ENCODE peak calls at places on chromosome 20, in nine cellular contexts. One of them, this sample, is unnamed.

GRCh38 chr20:23205221-23205620 is 119.1 kb upstream of the CD93 start:
- DNase-seq in upper lobe of right lung: no peak
- DNase-seq in left ventricle myocardium inferior: no peak
- DNase-seq in cardiac muscle cell: no peak
- DNase-seq in fibroblast of lung: no peak
- DNase-seq in H1: no peak
- DNase-seq in lung: no peak
- DNase-seq in right lobe of liver: no peak
- DNase-seq in iPS DF 6.9: no peak
- DNase-seq in this sample: peak; percentile 77

GRCh38 chr20:13276945-13277582 is 56.0 kb downstream of the ISM1 start:
- DNase-seq in upper lobe of right lung: no peak
- DNase-seq in left ventricle myocardium inferior: no peak
- DNase-seq in cardiac muscle cell: no peak
- DNase-seq in fibroblast of lung: no peak
- DNase-seq in H1: no peak
- DNase-seq in lung: no peak
- DNase-seq in right lobe of liver: no peak
- DNase-seq in iPS DF 6.9: no peak
- DNase-seq in this sample: no peak

GRCh38 chr20:16711859-16712258 is 18.0 kb upstream of the SNRPB2 start:
- DNase-seq in upper lobe of right lung: no peak
- DNase-seq in left ventricle myocardium inferior: no peak
- DNase-seq in cardiac muscle cell: peak; percentile 7
- DNase-seq in fibroblast of lung: no peak
- DNase-seq in H1: no peak
- DNase-seq in lung: no peak
- DNase-seq in right lobe of liver: no peak
- DNase-seq in iPS DF 6.9: no peak
- DNase-seq in this sample: no peak

GRCh38 chr20:25220021-25220730 is 24.7 kb downstream of the ENTPD6 start:
- DNase-seq in upper lobe of right lung: no peak
- DNase-seq in left ventricle myocardium inferior: no peak
- DNase-seq in cardiac muscle cell: peak; percentile 13
- DNase-seq in fibroblast of lung: no peak
- DNase-seq in H1: no peak
- DNase-seq in lung: no peak
- DNase-seq in right lobe of liver: no peak
- DNase-seq in iPS DF 6.9: no peak
- DNase-seq in this sample: no peak

GRCh38 chr20:45945678-45946148 is 11.2 kb downstream of the PCIF1 start:
- DNase-seq in upper lobe of right lung: no peak
- DNase-seq in left ventricle myocardium inferior: no peak
- DNase-seq in cardiac muscle cell: no peak
- DNase-seq in fibroblast of lung: no peak
- DNase-seq in H1: no peak
- DNase-seq in lung: no peak
- DNase-seq in right lobe of liver: no peak
- DNase-seq in iPS DF 6.9: no peak
- DNase-seq in this sample: no peak

GRCh38 chr20:37687478-37687805 is 6.4 kb upstream of the CTNNBL1 start:
- DNase-seq in upper lobe of right lung: no peak
- DNase-seq in left ventricle myocardium inferior: no peak
- DNase-seq in cardiac muscle cell: no peak
- DNase-seq in fibroblast of lung: no peak
- DNase-seq in H1: no peak
- DNase-seq in lung: no peak
- DNase-seq in right lobe of liver: no peak
- DNase-seq in iPS DF 6.9: no peak
- DNase-seq in this sample: no peak

GRCh38 chr20:35304956-35305355 is 12.7 kb upstream of the FAM83C start:
- DNase-seq in upper lobe of right lung: peak; percentile 34
- DNase-seq in left ventricle myocardium inferior: no peak
- DNase-seq in cardiac muscle cell: no peak
- DNase-seq in fibroblast of lung: no peak
- DNase-seq in H1: no peak
- DNase-seq in lung: no peak
- DNase-seq in right lobe of liver: no peak
- DNase-seq in iPS DF 6.9: no peak
- DNase-seq in this sample: no peak

GRCh38 chr20:38201356-38201755 is 36.3 kb upstream of the TGM2 start:
- DNase-seq in upper lobe of right lung: peak; percentile 76
- DNase-seq in left ventricle myocardium inferior: no peak
- DNase-seq in cardiac muscle cell: peak; percentile 69
- DNase-seq in fibroblast of lung: peak; percentile 66
- DNase-seq in H1: no peak
- DNase-seq in lung: no peak
- DNase-seq in right lobe of liver: peak; percentile 47
- DNase-seq in iPS DF 6.9: no peak
- DNase-seq in this sample: peak; percentile 57

GRCh38 chr20:19114410-19114809 is 98.0 kb upstream of the SLC24A3 start:
- DNase-seq in upper lobe of right lung: no peak
- DNase-seq in left ventricle myocardium inferior: no peak
- DNase-seq in cardiac muscle cell: no peak
- DNase-seq in fibroblast of lung: no peak
- DNase-seq in H1: no peak
- DNase-seq in lung: no peak
- DNase-seq in right lobe of liver: no peak
- DNase-seq in iPS DF 6.9: no peak
- DNase-seq in this sample: no peak

GRCh38 chr20:41141153-41141815 is 3.9 kb downstream of the PLCG1 start:
- DNase-seq in upper lobe of right lung: peak; percentile 66
- DNase-seq in left ventricle myocardium inferior: peak; percentile 63
- DNase-seq in cardiac muscle cell: peak; percentile 51
- DNase-seq in fibroblast of lung: peak; percentile 72
- DNase-seq in H1: no peak
- DNase-seq in lung: no peak
- DNase-seq in right lobe of liver: no peak
- DNase-seq in iPS DF 6.9: no peak
- DNase-seq in this sample: peak; percentile 75

GRCh38 chr20:61539706-61540360 is 287.8 kb downstream of the CDH4 start:
- DNase-seq in upper lobe of right lung: no peak
- DNase-seq in left ventricle myocardium inferior: no peak
- DNase-seq in cardiac muscle cell: no peak
- DNase-seq in fibroblast of lung: no peak
- DNase-seq in H1: no peak
- DNase-seq in lung: no peak
- DNase-seq in right lobe of liver: no peak
- DNase-seq in iPS DF 6.9: no peak
- DNase-seq in this sample: no peak

GRCh38 chr20:60117040-60117439 is 158.8 kb downstream of the CDH26 start:
- DNase-seq in upper lobe of right lung: no peak
- DNase-seq in left ventricle myocardium inferior: no peak
- DNase-seq in cardiac muscle cell: no peak
- DNase-seq in fibroblast of lung: no peak
- DNase-seq in H1: no peak
- DNase-seq in lung: no peak
- DNase-seq in right lobe of liver: no peak
- DNase-seq in iPS DF 6.9: no peak
- DNase-seq in this sample: no peak

GRCh38 chr20:5674176-5674660 is 76.0 kb upstream of the SHLD1 start:
- DNase-seq in upper lobe of right lung: no peak
- DNase-seq in left ventricle myocardium inferior: no peak
- DNase-seq in cardiac muscle cell: no peak
- DNase-seq in fibroblast of lung: no peak
- DNase-seq in H1: no peak
- DNase-seq in lung: no peak
- DNase-seq in right lobe of liver: no peak
- DNase-seq in iPS DF 6.9: no peak
- DNase-seq in this sample: no peak

GRCh38 chr20:14817121-14817520 is 479.7 kb upstream of the FLRT3 start:
- DNase-seq in upper lobe of right lung: no peak
- DNase-seq in left ventricle myocardium inferior: no peak
- DNase-seq in cardiac muscle cell: no peak
- DNase-seq in fibroblast of lung: peak; percentile 18
- DNase-seq in H1: no peak
- DNase-seq in lung: no peak
- DNase-seq in right lobe of liver: no peak
- DNase-seq in iPS DF 6.9: no peak
- DNase-seq in this sample: no peak

GRCh38 chr20:29873946-29874345 is 1383.5 kb upstream of the DEFB115 start:
- DNase-seq in upper lobe of right lung: peak; percentile 84
- DNase-seq in left ventricle myocardium inferior: peak; percentile 45
- DNase-seq in cardiac muscle cell: peak; percentile 65
- DNase-seq in fibroblast of lung: peak; percentile 51
- DNase-seq in H1: peak; percentile 49
- DNase-seq in lung: no peak
- DNase-seq in right lobe of liver: peak; percentile 67
- DNase-seq in iPS DF 6.9: peak; percentile 22
- DNase-seq in this sample: peak; percentile 81

GRCh38 chr20:40323411-40323810 is 365.6 kb downstream of the MAFB start:
- DNase-seq in upper lobe of right lung: no peak
- DNase-seq in left ventricle myocardium inferior: no peak
- DNase-seq in cardiac muscle cell: no peak
- DNase-seq in fibroblast of lung: no peak
- DNase-seq in H1: no peak
- DNase-seq in lung: no peak
- DNase-seq in right lobe of liver: peak; percentile 29
- DNase-seq in iPS DF 6.9: no peak
- DNase-seq in this sample: no peak

GRCh38 chr20:23117738-23118137 is 31.6 kb upstream of the CD93 start:
- DNase-seq in upper lobe of right lung: peak; percentile 47
- DNase-seq in left ventricle myocardium inferior: no peak
- DNase-seq in cardiac muscle cell: no peak
- DNase-seq in fibroblast of lung: no peak
- DNase-seq in H1: no peak
- DNase-seq in lung: no peak
- DNase-seq in right lobe of liver: no peak
- DNase-seq in iPS DF 6.9: no peak
- DNase-seq in this sample: peak; percentile 29

GRCh38 chr20:24149175-24149574 is 160.6 kb upstream of the GGTLC1 start:
- DNase-seq in upper lobe of right lung: no peak
- DNase-seq in left ventricle myocardium inferior: no peak
- DNase-seq in cardiac muscle cell: no peak
- DNase-seq in fibroblast of lung: no peak
- DNase-seq in H1: no peak
- DNase-seq in lung: no peak
- DNase-seq in right lobe of liver: no peak
- DNase-seq in iPS DF 6.9: no peak
- DNase-seq in this sample: no peak

GRCh38 chr20:36806049-36806448 is 32.5 kb upstream of the DSN1 start:
- DNase-seq in upper lobe of right lung: no peak
- DNase-seq in left ventricle myocardium inferior: no peak
- DNase-seq in cardiac muscle cell: no peak
- DNase-seq in fibroblast of lung: no peak
- DNase-seq in H1: no peak
- DNase-seq in lung: no peak
- DNase-seq in right lobe of liver: no peak
- DNase-seq in iPS DF 6.9: no peak
- DNase-seq in this sample: no peak

GRCh38 chr20:4153251-4153650 is 137.9 kb upstream of the RNF24 start:
- DNase-seq in upper lobe of right lung: peak; percentile 19
- DNase-seq in left ventricle myocardium inferior: no peak
- DNase-seq in cardiac muscle cell: no peak
- DNase-seq in fibroblast of lung: no peak
- DNase-seq in H1: no peak
- DNase-seq in lung: no peak
- DNase-seq in right lobe of liver: no peak
- DNase-seq in iPS DF 6.9: no peak
- DNase-seq in this sample: peak; percentile 41

GRCh38 chr20:54209216-54209813 is 1.4 kb downstream of the PFDN4 start:
- DNase-seq in upper lobe of right lung: no peak
- DNase-seq in left ventricle myocardium inferior: no peak
- DNase-seq in cardiac muscle cell: no peak
- DNase-seq in fibroblast of lung: no peak
- DNase-seq in H1: no peak
- DNase-seq in lung: no peak
- DNase-seq in right lobe of liver: no peak
- DNase-seq in iPS DF 6.9: no peak
- DNase-seq in this sample: no peak
- H3K4me3 ChIP-seq in upper lobe of right lung: peak overlapping the region; percentile 92
- H3K4me3 ChIP-seq in left ventricle myocardium inferior: peak overlapping the region; percentile 97
- H3K4me3 ChIP-seq in cardiac muscle cell: peak overlapping the region; percentile 92
- H3K4me3 ChIP-seq in fibroblast of lung: peak overlapping the region; percentile 93
- H3K4me3 ChIP-seq in H1: peak overlapping the region; percentile 94
- H3K4me3 ChIP-seq in lung: no peak overlapping the region
- H3K4me3 ChIP-seq in right lobe of liver: no peak overlapping the region
- H3K4me3 ChIP-seq in iPS DF 6.9: no peak overlapping the region
- H3K4me3 ChIP-seq in this sample: peak overlapping the region; percentile 83

GRCh38 chr20:53943522-53944291 is 126.7 kb downstream of the BCAS1 start:
- DNase-seq in upper lobe of right lung: no peak
- DNase-seq in left ventricle myocardium inferior: no peak
- DNase-seq in cardiac muscle cell: peak; percentile 63
- DNase-seq in fibroblast of lung: peak; percentile 61
- DNase-seq in H1: peak; percentile 44
- DNase-seq in lung: no peak
- DNase-seq in right lobe of liver: no peak
- DNase-seq in iPS DF 6.9: no peak
- DNase-seq in this sample: no peak
- H3K4me1 ChIP-seq in upper lobe of right lung: peaks cover 27% of the 10 kb centered on the region
- H3K4me1 ChIP-seq in left ventricle myocardium inferior: peaks cover 53% of the 10 kb centered on the region
- H3K4me1 ChIP-seq in cardiac muscle cell: peaks cover 38% of the 10 kb centered on the region
- H3K4me1 ChIP-seq in fibroblast of lung: peaks cover 9% of the 10 kb centered on the region
- H3K4me1 ChIP-seq in H1: peaks cover 3% of the 10 kb centered on the region
- H3K4me1 ChIP-seq in lung: peaks cover 5% of the 10 kb centered on the region
- H3K4me1 ChIP-seq in right lobe of liver: peaks cover 8% of the 10 kb centered on the region
- H3K4me1 ChIP-seq in iPS DF 6.9: peaks cover 4% of the 10 kb centered on the region
- H3K4me1 ChIP-seq in this sample: no peaks in the 10 kb centered on the region

GRCh38 chr20:51987812-51988211 is 185.5 kb upstream of the SALL4 start:
- DNase-seq in upper lobe of right lung: no peak
- DNase-seq in left ventricle myocardium inferior: no peak
- DNase-seq in cardiac muscle cell: no peak
- DNase-seq in fibroblast of lung: no peak
- DNase-seq in H1: no peak
- DNase-seq in lung: no peak
- DNase-seq in right lobe of liver: no peak
- DNase-seq in iPS DF 6.9: no peak
- DNase-seq in this sample: no peak
- H3K27me3 ChIP-seq in upper lobe of right lung: no peaks in the 10 kb centered on the region
- H3K27me3 ChIP-seq in left ventricle myocardium inferior: peaks cover 3% of the 10 kb centered on the region
- H3K27me3 ChIP-seq in cardiac muscle cell: no peaks in the 10 kb centered on the region
- H3K27me3 ChIP-seq in fibroblast of lung: no peaks in the 10 kb centered on the region
- H3K27me3 ChIP-seq in H1: no peaks in the 10 kb centered on the region
- H3K27me3 ChIP-seq in lung: no peaks in the 10 kb centered on the region
- H3K27me3 ChIP-seq in right lobe of liver: no peaks in the 10 kb centered on the region
- H3K27me3 ChIP-seq in iPS DF 6.9: no peaks in the 10 kb centered on the region
- H3K27me3 ChIP-seq in this sample: no peaks in the 10 kb centered on the region

DNA sequence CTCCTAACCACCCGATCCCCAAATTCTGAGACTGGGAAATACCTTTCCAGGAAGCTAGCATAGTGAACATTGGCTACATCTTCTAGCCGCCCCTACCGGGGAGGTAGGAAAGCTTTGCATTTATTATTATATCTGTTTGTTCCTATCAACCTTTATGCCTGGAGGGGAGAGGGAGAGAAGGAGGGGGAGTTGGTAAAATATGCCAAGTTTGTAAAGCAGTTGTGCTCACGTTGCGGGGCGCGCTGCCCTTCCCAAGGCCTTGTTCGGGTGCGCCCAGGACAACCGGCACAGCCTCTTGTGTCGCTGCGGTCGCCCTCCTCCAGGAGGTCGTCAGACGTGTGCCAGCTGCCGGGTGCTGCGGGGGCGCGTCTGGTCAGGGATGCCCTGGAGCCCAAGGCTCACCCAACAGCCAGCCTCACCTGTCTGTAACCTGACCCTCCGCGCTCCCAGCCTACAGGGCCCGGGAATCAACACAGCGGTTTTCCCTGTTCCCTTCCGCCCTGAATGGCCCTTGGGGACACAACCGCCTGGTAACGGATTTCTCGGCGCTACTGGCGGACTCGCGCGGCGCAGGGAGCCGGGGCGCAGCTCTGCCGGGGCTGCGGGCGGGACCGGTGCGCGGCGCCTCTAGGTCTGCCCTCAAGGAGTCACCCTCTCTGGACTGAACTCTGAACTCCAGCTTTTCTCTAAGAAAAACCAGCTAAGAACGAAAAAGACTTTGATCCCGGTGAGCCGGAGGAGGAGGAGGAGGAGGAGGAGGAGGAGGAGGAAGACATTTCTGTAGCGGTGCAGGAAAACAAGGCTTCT is 1.1 kb upstream of the OVOL2 start:
- DNase-seq in upper lobe of right lung: peak; percentile 74
- DNase-seq in left ventricle myocardium inferior: no peak
- DNase-seq in cardiac muscle cell: no peak
- DNase-seq in fibroblast of lung: no peak
- DNase-seq in H1: peak; percentile 82
- DNase-seq in lung: peak; percentile 56
- DNase-seq in right lobe of liver: no peak
- DNase-seq in iPS DF 6.9: peak; percentile 31
- DNase-seq in this sample: no peak
- H3K4me3 ChIP-seq in upper lobe of right lung: peak overlapping the region; percentile 54
- H3K4me3 ChIP-seq in left ventricle myocardium inferior: peak overlapping the region; percentile 42
- H3K4me3 ChIP-seq in cardiac muscle cell: peak overlapping the region; percentile 28
- H3K4me3 ChIP-seq in fibroblast of lung: no peak overlapping the region
- H3K4me3 ChIP-seq in H1: peak overlapping the region; percentile 87
- H3K4me3 ChIP-seq in lung: no peak overlapping the region
- H3K4me3 ChIP-seq in right lobe of liver: no peak overlapping the region
- H3K4me3 ChIP-seq in iPS DF 6.9: peak overlapping the region; percentile 51
- H3K4me3 ChIP-seq in this sample: no peak overlapping the region